ENCODE peak calls at places on chromosomes 12 and 14, in four cellular contexts. S is fibroblast of mammary gland, G is uterus, T is lower leg skin. Y is an unnamed sample.

GRCh38 chr12:132285991-132286681 is 43.3 kb downstream of the GALNT9 start:
- DNase-seq in G (peak), S (peak), T (no peak), Y (peak)

GRCh38 chr12:5506821-5507231 is 74.9 kb downstream of the NTF3 start:
- DNase-seq in S (no peak), G (no peak), T (no peak), Y (no peak)

GRCh38 chr14:61460853-61461611 is 139.7 kb downstream of the PRKCH start:
- DNase-seq in S (peak), G (no peak), T (peak), Y (no peak)

GRCh38 chr14:34874386-34875030 is 652 bp downstream of the BAZ1A start:
- DNase-seq in S (peak), G (peak), T (peak), Y (peak)

GRCh38 chr12:112904571-112904970 is 2.2 kb upstream of the OAS1 start:
- DNase-seq in G (no peak), S (peak), T (no peak), Y (no peak)

GRCh38 chr12:3364226-3364625 is 126.8 kb upstream of the PRMT8 start:
- DNase-seq in T (no peak), G (no peak), S (no peak), Y (no peak)

GRCh38 chr12:53938276-53939140 is at the start of gene HOXC13:
- DNase-seq in T (peak), G (peak), S (peak), Y (peak)

GRCh38 chr12:80598004-80598606 is 109.3 kb upstream of the MYF6 start:
- DNase-seq in G (no peak), T (no peak), S (peak), Y (peak)

GRCh38 chr12:11710431-11710830 is 61.0 kb downstream of the ETV6 start:
- DNase-seq in S (no peak), T (no peak), G (no peak), Y (no peak)

GRCh38 chr12:89390802-89391673 is 38.7 kb upstream of the DUSP6 start:
- DNase-seq in T (no peak), G (no peak), S (peak), Y (peak)

GRCh38 chr12:57611116-57611809 is at the start of gene ARHGEF25:
- DNase-seq in T (peak), G (peak), S (peak), Y (peak)

GRCh38 chr12:120856980-120857379 is 47.2 kb downstream of the SPPL3 start:
- DNase-seq in T (no peak), S (no peak), G (no peak), Y (no peak)

GRCh38 chr12:123270380-123271181 is 1.1 kb downstream of the CDK2AP1 start:
- DNase-seq in G (peak), T (peak), S (no peak), Y (peak)

GRCh38 chr12:113214938-113215400 is 6.3 kb upstream of the TPCN1 start:
- DNase-seq in T (peak), G (peak), S (peak), Y (peak)

DNA sequence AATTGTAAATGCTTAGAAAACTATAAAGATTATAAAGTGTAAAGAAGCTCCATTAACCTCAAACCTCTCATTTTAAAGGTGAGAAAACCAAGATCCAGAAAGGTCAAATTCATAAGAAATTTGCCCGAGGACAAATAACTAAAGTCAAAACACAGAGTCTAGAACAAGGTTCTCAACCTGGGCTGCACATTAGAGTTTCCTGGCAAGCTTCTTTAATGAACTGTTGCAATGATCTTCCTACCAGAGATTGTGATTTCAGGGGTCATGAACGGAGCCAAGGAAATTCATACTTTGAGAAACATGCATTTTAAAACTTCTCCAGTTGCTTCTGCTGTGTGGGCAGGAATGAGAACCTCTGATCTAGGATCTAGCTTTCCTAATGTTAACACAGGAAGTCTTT is 86.8 kb downstream of the DERA start:
- DNase-seq in T (no peak), S (no peak), G (no peak), Y (no peak)
- TF ChIP-seq CTCF in T (no peak), S (no peak), G (no peak), Y (no peak)

GRCh38 chr12:6946920-6947374 is 3.1 kb downstream of the C12orf57 start:
- DNase-seq in T (no peak), G (no peak), S (no peak), Y (no peak)
- H3K4me3 ChIP-seq in T (no peak), G (no peak), S (no peak), Y (no peak)

GRCh38 chr12:49873361-49873934 is 30.3 kb downstream of the FAIM2 start:
- DNase-seq in G (peak), S (peak), T (peak), Y (peak)

GRCh38 chr12:49871263-49871561 is 28.3 kb upstream of the BCDIN3D start:
- DNase-seq in T (no peak), S (no peak), G (peak), Y (no peak)

GRCh38 chr12:49872781-49873181 is 29.9 kb upstream of the BCDIN3D start:
- DNase-seq in S (peak), G (peak), T (peak), Y (peak)

GRCh38 chr12:49870501-49871262 is 27.8 kb upstream of the BCDIN3D start:
- DNase-seq in G (no peak), T (peak), S (no peak), Y (no peak)

GRCh38 chr12:49872381-49872780 is 29.5 kb upstream of the BCDIN3D start:
- DNase-seq in T (peak), G (no peak), S (no peak), Y (no peak)
- TF ChIP-seq CTCF in T (no peak), G (no peak), S (no peak), Y (no peak)

DNA sequence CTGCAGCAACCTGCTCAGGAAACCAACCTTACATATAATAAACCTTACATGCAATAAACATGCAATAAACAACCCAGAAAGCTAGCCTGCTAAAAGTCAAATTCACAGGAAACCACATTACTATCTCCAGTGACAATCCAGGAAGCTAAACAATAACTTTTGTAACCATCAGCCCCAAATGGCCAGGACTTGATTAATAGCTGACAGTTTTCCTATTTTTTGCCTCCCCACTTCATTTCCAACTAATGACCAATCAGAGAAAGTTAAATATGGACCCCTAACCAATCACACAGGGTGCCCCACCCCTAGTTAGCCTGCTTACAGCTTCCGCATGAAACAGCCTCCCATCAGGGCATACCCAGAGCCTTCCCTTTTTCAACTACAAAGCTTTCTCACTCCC is 152.2 kb upstream of the LMNTD1 start:
- DNase-seq in T (no peak), G (no peak), S (no peak), Y (no peak)
- H3K4me3 ChIP-seq in T (no peak), G (no peak), S (no peak), Y (no peak)

DNA sequence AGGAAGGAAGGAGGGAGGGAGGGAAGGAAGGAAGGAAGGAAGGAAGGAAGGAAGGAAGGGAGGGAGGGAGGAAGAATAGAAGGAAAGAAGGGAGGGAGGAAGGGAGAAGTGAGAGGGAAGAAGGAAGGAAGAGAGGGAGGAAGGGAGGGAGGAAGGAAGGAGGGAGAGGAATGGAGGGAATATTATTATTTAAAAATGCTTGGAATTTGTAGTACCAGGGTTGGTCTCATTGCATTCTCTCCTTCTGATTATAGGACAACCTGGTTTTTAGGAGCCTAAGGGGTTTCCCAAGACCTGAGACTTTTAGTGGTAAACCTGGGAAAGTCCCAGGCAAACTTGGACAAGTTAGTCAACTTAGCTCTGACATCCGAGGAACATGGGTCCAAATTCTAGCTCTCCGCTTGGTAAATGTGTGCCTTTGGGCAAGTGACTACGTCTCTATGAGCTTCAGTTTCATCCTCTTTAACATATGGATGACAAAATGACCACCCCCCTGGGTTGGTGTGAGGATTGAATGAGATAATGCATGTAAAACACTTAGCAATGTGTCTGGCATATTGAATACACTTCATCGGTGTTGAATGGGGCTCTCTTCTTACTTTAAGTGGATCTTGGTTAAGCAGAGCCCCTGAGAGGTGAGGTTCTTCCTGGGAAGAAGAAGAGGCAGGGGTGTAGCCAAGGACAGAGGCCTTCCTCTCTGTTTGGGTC is 690.7 kb upstream of the TBX3 start:
- DNase-seq in S (no peak), G (no peak), T (no peak), Y (no peak)
- TF ChIP-seq CTCF in S (no peak), G (no peak), T (no peak), Y (no peak)

GRCh38 chr14:28765907-28766504 is 581 bp upstream of the FOXG1 start:
- DNase-seq in T (no peak), G (no peak), S (no peak), Y (no peak)
- H3K4me3 ChIP-seq in T (no peak), G (peak), S (peak), Y (peak)

GRCh38 chr12:94026566-94026965 is 121.8 kb upstream of the PLXNC1 start:
- DNase-seq in S (no peak), T (no peak), G (no peak), Y (no peak)

GRCh38 chr12:94020335-94020734 is 128.0 kb upstream of the PLXNC1 start:
- DNase-seq in G (no peak), S (peak), T (no peak), Y (no peak)

GRCh38 chr12:94025730-94026129 is 122.6 kb upstream of the PLXNC1 start:
- DNase-seq in G (no peak), S (no peak), T (no peak), Y (no peak)

GRCh38 chr12:94027561-94027960 is 120.8 kb upstream of the PLXNC1 start:
- DNase-seq in S (no peak), G (no peak), T (no peak), Y (no peak)

GRCh38 chr12:94023879-94024278 is 124.5 kb upstream of the PLXNC1 start:
- DNase-seq in G (no peak), S (no peak), T (no peak), Y (no peak)
- TF ChIP-seq CTCF in G (no peak), S (no peak), T (no peak), Y (no peak)

GRCh38 chr12:107125833-107126232 is 32.5 kb upstream of the CRY1 start:
- DNase-seq in S (no peak), G (no peak), T (no peak), Y (no peak)
- H3K4me3 ChIP-seq in S (no peak), G (no peak), T (no peak), Y (no peak)